ENCODE peak calls at places on chromosomes 11 and 22, in five cellular contexts. O, S, H, W and C are unnamed samples.
A peak's percentile ranks its signal among the peaks of the same experiment; 100 is the strongest.

GRCh38 chr11:77158041-77158695 is 30.1 kb downstream of the MYO7A start:
- DNase-seq in W (no peak), S (no peak), H (no peak), O (no peak), C (no peak)

GRCh38 chr22:43891360-43892182 is at the start of gene PNPLA5:
- DNase-seq in S (no peak), O (peak; percentile 26), H (peak; percentile 53), W (no peak), C (no peak)

GRCh38 chr11:45245237-45246045 is 40.7 kb downstream of the SYT13 start:
- DNase-seq in W (no peak), S (no peak), H (no peak), O (no peak), C (no peak)

GRCh38 chr22:33873186-33873585 is 47.1 kb downstream of the LARGE1 start:
- DNase-seq in H (peak; percentile 46), O (no peak), S (no peak), W (no peak), C (no peak)

GRCh38 chr22:50621491-50621880 is 6.5 kb downstream of the ARSA start:
- DNase-seq in H (no peak), W (no peak), S (peak; percentile 27), O (no peak), C (peak; percentile 77)

GRCh38 chr22:35523167-35523928 is 17.3 kb upstream of the RASD2 start:
- DNase-seq in S (peak; percentile 54), H (no peak), W (peak; percentile 35), O (no peak), C (no peak)

GRCh38 chr22:40194656-40195055 is 16.9 kb downstream of the TNRC6B start:
- DNase-seq in O (no peak), H (no peak), W (no peak), S (no peak), C (no peak)

GRCh38 chr22:25762147-25762546 is 20.2 kb downstream of the MYO18B start:
- DNase-seq in O (no peak), S (no peak), H (no peak), W (no peak), C (no peak)

GRCh38 chr11:36751996-36752395 is 154.0 kb upstream of the RAG2 start:
- DNase-seq in H (no peak), O (no peak), S (no peak), W (no peak), C (no peak)

GRCh38 chr11:94128171-94128745 is 383 bp upstream of the PANX1 start:
- DNase-seq in O (no peak), H (peak; percentile 47), S (peak; percentile 67), W (no peak), C (peak; percentile 6)

GRCh38 chr11:133896642-133897330 is 51.5 kb upstream of the SPATA19 start:
- DNase-seq in O (no peak), S (no peak), H (no peak), W (no peak), C (no peak)

GRCh38 chr11:45288395-45288794 is 2.3 kb upstream of the SYT13 start:
- DNase-seq in S (peak; percentile 71), O (no peak), W (no peak), H (no peak), C (no peak)

GRCh38 chr22:36756031-36756430 is 19.9 kb downstream of the IFT27 start:
- DNase-seq in O (no peak), H (no peak), W (no peak), S (peak; percentile 4), C (no peak)

GRCh38 chr22:43129426-43130425 is 13.5 kb downstream of the MCAT start:
- DNase-seq in H (no peak), O (no peak), S (no peak), W (no peak), C (no peak)

GRCh38 chr11:34223907-34224306 is 118.5 kb downstream of the NAT10 start:
- DNase-seq in S (no peak), H (no peak), O (no peak), W (no peak), C (no peak)

GRCh38 chr22:37353839-37354238 is 71.5 kb downstream of the CYTH4 start:
- DNase-seq in W (no peak), S (no peak), O (peak; percentile 45), H (peak; percentile 36), C (no peak)

GRCh38 chr11:10455637-10456487 is 798 bp downstream of the AMPD3 start:
- DNase-seq in W (peak; percentile 80), O (peak; percentile 89), H (peak; percentile 74), S (peak; percentile 73), C (peak; percentile 30)

GRCh38 chr22:32836286-32836859 is 34.9 kb downstream of the TIMP3 start:
- DNase-seq in H (peak; percentile 50), S (peak; percentile 6), O (peak; percentile 17), W (no peak), C (no peak)

GRCh38 chr22:48277868-48278581 is 1515.6 kb downstream of the TBC1D22A start:
- DNase-seq in S (no peak), H (no peak), O (no peak), W (peak; percentile 54), C (no peak)

GRCh38 chr11:108223449-108224149 is 732 bp downstream of the ATM start:
- DNase-seq in S (peak; percentile 19), O (peak; percentile 50), W (no peak), H (no peak), C (peak; percentile 16)

GRCh38 chr11:10484461-10485180 is 29.6 kb downstream of the AMPD3 start:
- DNase-seq in W (no peak), S (no peak), H (no peak), O (no peak), C (no peak)

GRCh38 chr11:1078191-1078601 is 3.5 kb downstream of the MUC2 start:
- DNase-seq in S (no peak), O (no peak), H (no peak), W (no peak), C (no peak)

GRCh38 chr11:34570584-34570983 is 50.3 kb upstream of the EHF start:
- DNase-seq in S (no peak), H (no peak), W (no peak), O (peak; percentile 16), C (no peak)

GRCh38 chr11:14585438-14585837 is 58.2 kb upstream of the PDE3B start:
- DNase-seq in S (no peak), W (no peak), H (no peak), O (no peak), C (no peak)

GRCh38 chr11:27390959-27391326 is 27.9 kb upstream of the CCDC34 start:
- DNase-seq in O (peak; percentile 69), S (no peak), W (no peak), H (peak; percentile 34), C (no peak)

GRCh38 chr11:114321621-114322257 is 25.5 kb downstream of the NNMT start:
- DNase-seq in H (peak; percentile 69), S (no peak), O (peak; percentile 91), W (no peak), C (no peak)

GRCh38 chr11:66653123-66653522 is 14.6 kb downstream of the RBM4 start:
- DNase-seq in O (no peak), W (no peak), S (no peak), H (no peak), C (no peak)

GRCh38 chr11:85955531-85955930 is 100.3 kb downstream of the CCDC83 start:
- DNase-seq in W (no peak), O (peak; percentile 79), H (peak; percentile 54), S (no peak), C (no peak)

GRCh38 chr11:2700415-2701211 is 819 bp upstream of the KCNQ1OT1 start:
- DNase-seq in O (no peak), W (peak; percentile 81), H (peak; percentile 70), S (peak; percentile 26), C (no peak)

GRCh38 chr11:125404811-125405481 is 91.1 kb downstream of the FEZ1 start:
- DNase-seq in S (peak; percentile 59), O (peak; percentile 30), W (peak; percentile 61), H (peak; percentile 89), C (peak; percentile 38)